ENCODE peak calls at places on chromosomes 13 and 19, in five cellular contexts. A is suprapubic skin, V is spleen, E is K562, L is transverse colon. W is an unnamed sample.

GRCh38 chr13:75153834-75154233 is 328.1 kb downstream of the TBC1D4 start:
- DNase-seq in A (no peak), V (no peak), E (no peak), L (no peak), W (no peak)

GRCh38 chr13:114065926-114066774 is 66.3 kb downstream of the RASA3 start:
- DNase-seq in A (no peak), V (peak; percentile 85), E (no peak), L (peak; percentile 54), W (peak; percentile 82)

GRCh38 chr19:57887195-57887941 is 1.5 kb downstream of the ZNF814 start:
- DNase-seq in A (no peak), V (no peak), E (no peak), L (peak; percentile 12), W (no peak)

GRCh38 chr19:51025809-51026553 is 435 bp downstream of the KLK11 start:
- DNase-seq in A (no peak), V (no peak), E (no peak), L (no peak), W (peak; percentile 51)

GRCh38 chr19:23401086-23401485 is 5.8 kb upstream of the ZNF91 start:
- DNase-seq in A (no peak), V (no peak), E (no peak), L (no peak), W (no peak)

GRCh38 chr19:16608290-16608704 is 19.7 kb downstream of the MED26 start:
- DNase-seq in A (no peak), V (no peak), E (no peak), L (peak; percentile 60), W (peak; percentile 93)

GRCh38 chr13:35046587-35046986 is 104.5 kb downstream of the NBEA start:
- DNase-seq in A (no peak), V (no peak), E (no peak), L (no peak), W (no peak)

GRCh38 chr13:95201814-95202521 is 99.3 kb downstream of the ABCC4 start:
- DNase-seq in A (no peak), V (no peak), E (no peak), L (no peak), W (no peak)

GRCh38 chr19:11339254-11340098 is at the start of gene RAB3D:
- DNase-seq in A (peak; percentile 94), V (peak; percentile 98), E (peak; percentile 97), L (peak; percentile 96), W (peak; percentile 98)

GRCh38 chr19:862529-863304 is 3.3 kb downstream of the CFD start:
- DNase-seq in A (no peak), V (peak; percentile 92), E (peak; percentile 90), L (peak; percentile 76), W (no peak)

GRCh38 chr19:29660835-29661234 is 4.4 kb upstream of the PLEKHF1 start:
- DNase-seq in A (no peak), V (peak; percentile 17), E (peak; percentile 53), L (no peak), W (no peak)

GRCh38 chr19:28526042-28526441 is 686.9 kb downstream of the UQCRFS1 start:
- DNase-seq in A (no peak), V (no peak), E (no peak), L (no peak), W (no peak)

GRCh38 chr19:10921909-10922637 is 6.4 kb downstream of the YIPF2 start:
- DNase-seq in A (no peak), V (no peak), E (no peak), L (no peak), W (no peak)

GRCh38 chr19:17294051-17294891 is 9.0 kb downstream of the ABHD8 start:
- DNase-seq in A (no peak), V (peak; percentile 78), E (peak; percentile 94), L (peak; percentile 56), W (no peak)

GRCh38 chr19:37077929-37078716 is at the start of gene ZNF420:
- DNase-seq in A (peak; percentile 94), V (peak; percentile 97), E (peak; percentile 77), L (peak; percentile 94), W (peak; percentile 97)

GRCh38 chr13:40190656-40191100 is 475.8 kb downstream of the FOXO1 start:
- DNase-seq in A (no peak), V (peak; percentile 93), E (no peak), L (peak; percentile 58), W (peak; percentile 74)

GRCh38 chr19:7618771-7619510 is 10.4 kb downstream of the XAB2 start:
- DNase-seq in A (no peak), V (no peak), E (no peak), L (peak; percentile 76), W (no peak)

GRCh38 chr19:2064395-2064787 is 13.3 kb upstream of the MKNK2 start:
- DNase-seq in A (peak; percentile 80), V (no peak), E (no peak), L (no peak), W (no peak)

GRCh38 chr19:54739587-54740497 is 1.5 kb downstream of the KIR2DL3 start:
- DNase-seq in A (no peak), V (no peak), E (no peak), L (no peak), W (no peak)

GRCh38 chr13:107203146-107203847 is 635.4 kb upstream of the ARGLU1 start:
- DNase-seq in A (no peak), V (no peak), E (no peak), L (no peak), W (no peak)

GRCh38 chr13:112843392-112844250 is 125.4 kb upstream of the MCF2L start:
- DNase-seq in A (no peak), V (peak; percentile 51), E (no peak), L (no peak), W (no peak)

GRCh38 chr13:35992964-35993363 is 138.2 kb downstream of the DCLK1 start:
- DNase-seq in A (no peak), V (no peak), E (no peak), L (no peak), W (no peak)

GRCh38 chr13:25080773-25081172 is 15.2 kb upstream of the PABPC3 start:
- DNase-seq in A (no peak), V (no peak), E (peak; percentile 51), L (no peak), W (no peak)

GRCh38 chr19:39007096-39007495 is 25.3 kb downstream of the FBXO27 start:
- DNase-seq in A (no peak), V (no peak), E (no peak), L (no peak), W (no peak)

GRCh38 chr13:73877399-73877798 is 256.8 kb downstream of the KLF12 start:
- DNase-seq in A (no peak), V (no peak), E (no peak), L (no peak), W (no peak)

GRCh38 chr19:9485140-9485539 is 13.3 kb downstream of the ZNF560 start:
- DNase-seq in A (no peak), V (no peak), E (no peak), L (no peak), W (no peak)

GRCh38 chr13:106597190-106597589 is 29.3 kb upstream of the ARGLU1 start:
- DNase-seq in A (no peak), V (no peak), E (no peak), L (no peak), W (peak; percentile 71)

GRCh38 chr19:16062789-16063188 is 13.5 kb upstream of the TPM4 start:
- DNase-seq in A (no peak), V (peak; percentile 88), E (peak; percentile 73), L (peak; percentile 78), W (no peak)

GRCh38 chr13:112325941-112326645 is 50.1 kb upstream of the SPACA7 start:
- DNase-seq in A (no peak), V (no peak), E (no peak), L (no peak), W (peak; percentile 68)

GRCh38 chr13:113862766-113863510 is 938 bp downstream of the GAS6 start:
- DNase-seq in A (peak; percentile 83), V (no peak), E (peak; percentile 59), L (peak; percentile 76), W (no peak)

DNA sequence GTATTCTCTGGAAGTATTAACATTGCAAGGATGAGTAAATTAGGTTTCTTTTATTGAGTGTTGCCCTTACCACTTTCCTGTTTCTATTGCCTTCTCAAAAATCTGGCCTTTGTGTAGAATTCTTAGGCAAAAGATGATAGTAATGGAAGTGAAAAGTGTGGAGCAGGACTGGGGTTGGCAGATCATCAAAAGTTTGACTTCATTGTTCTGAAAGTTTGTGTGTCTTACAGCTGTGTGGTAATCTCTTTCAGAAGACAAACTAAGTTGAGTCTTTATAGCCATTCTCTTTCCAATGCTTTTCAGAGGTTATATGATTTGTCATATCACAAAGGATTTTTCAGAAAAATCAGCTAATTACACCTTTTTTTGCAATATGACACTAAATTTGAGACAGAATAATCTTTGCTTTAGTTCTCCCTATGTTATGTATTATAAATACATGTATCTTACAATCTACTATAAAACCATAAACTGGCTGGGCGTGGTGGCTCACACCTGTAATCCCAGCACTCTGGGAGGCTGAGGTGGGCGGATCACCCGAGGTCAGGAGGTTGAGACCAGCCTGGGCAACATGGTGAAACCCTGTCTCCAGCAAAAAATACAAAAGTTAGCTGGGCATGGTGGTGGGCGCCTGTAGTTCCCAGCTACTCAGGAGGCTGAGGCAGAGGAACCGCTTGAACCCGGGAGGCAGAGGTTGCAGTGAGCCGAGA is 8.7 kb upstream of the KCNRG start:
- DNase-seq in A (no peak), V (no peak), E (no peak), L (peak; percentile 78), W (no peak)
- TF ChIP-seq POLR2AphosphoS5 in A (no peak), V (no peak), E (no peak), L (no peak), W (no peak)

GRCh38 chr13:110109140-110109783 is 197.7 kb downstream of the COL4A1 start:
- DNase-seq in A (peak; percentile 13), V (no peak), E (no peak), L (no peak), W (no peak)
- H3K4me3 ChIP-seq in A (no peak overlapping the region), V (no peak overlapping the region), E (no peak overlapping the region), L (no peak overlapping the region), W (no peak overlapping the region)

GRCh38 chr13:29508130-29508873 is 87.2 kb downstream of the SLC7A1 start:
- DNase-seq in A (peak; percentile 92), V (peak; percentile 93), E (peak; percentile 79), L (peak; percentile 88), W (peak; percentile 93)
- TF ChIP-seq POLR2AphosphoS5 in A (no peak), V (peak; percentile 51), E (no peak), L (no peak), W (no peak)

GRCh38 chr19:44644391-44645016 is 794 bp downstream of the PVR start:
- DNase-seq in A (no peak), V (peak; percentile 27), E (peak; percentile 34), L (peak; percentile 27), W (peak; percentile 68)
- H3K4me3 ChIP-seq in A (peak overlapping the region; percentile 77), V (peak overlapping the region; percentile 62), E (peak overlapping the region; percentile 74), L (peak overlapping the region; percentile 86), W (peak overlapping the region; percentile 74)

GRCh38 chr19:35291259-35291658 is 702 bp upstream of the MAG start:
- DNase-seq in A (no peak), V (no peak), E (no peak), L (no peak), W (no peak)
- TF ChIP-seq POLR2AphosphoS5 in A (no peak), V (no peak), E (no peak), L (no peak), W (no peak)